ENCODE peak calls at places on chromosomes 2 and 18, in eight cellular contexts. One of them, this sample, is unnamed.

GRCh38 chr2:70941186-70941585 is 5.5 kb downstream of the ATP6V1B1 start:
- DNase-seq in PC-9: no peak
- DNase-seq in progenitor cell of endocrine pancreas: no peak
- DNase-seq in WTC11: no peak
- DNase-seq in uterus: no peak
- DNase-seq in adrenal gland: no peak
- DNase-seq in cardiac fibroblast: no peak
- DNase-seq in mesothelial cell of epicardium: no peak
- DNase-seq in this sample: no peak

GRCh38 chr18:26656944-26657536 is 108.7 kb upstream of the KCTD1 start:
- DNase-seq in PC-9: peak; percentile 62
- DNase-seq in progenitor cell of endocrine pancreas: peak; percentile 57
- DNase-seq in WTC11: peak; percentile 69
- DNase-seq in uterus: peak; percentile 71
- DNase-seq in adrenal gland: peak; percentile 78
- DNase-seq in cardiac fibroblast: peak; percentile 65
- DNase-seq in mesothelial cell of epicardium: peak; percentile 74
- DNase-seq in this sample: peak; percentile 53

GRCh38 chr2:173708757-173709156 is 256.4 kb downstream of the SP3 start:
- DNase-seq in PC-9: no peak
- DNase-seq in progenitor cell of endocrine pancreas: no peak
- DNase-seq in WTC11: no peak
- DNase-seq in uterus: peak; percentile 44
- DNase-seq in adrenal gland: no peak
- DNase-seq in cardiac fibroblast: no peak
- DNase-seq in mesothelial cell of epicardium: no peak
- DNase-seq in this sample: no peak

GRCh38 chr2:57075226-57075625 is 891.4 kb downstream of the CCDC85A start:
- DNase-seq in PC-9: no peak
- DNase-seq in progenitor cell of endocrine pancreas: no peak
- DNase-seq in WTC11: no peak
- DNase-seq in uterus: no peak
- DNase-seq in adrenal gland: no peak
- DNase-seq in cardiac fibroblast: no peak
- DNase-seq in mesothelial cell of epicardium: no peak
- DNase-seq in this sample: no peak

GRCh38 chr2:201257381-201257940 is 2.9 kb upstream of the CASP8 start:
- DNase-seq in PC-9: peak; percentile 65
- DNase-seq in progenitor cell of endocrine pancreas: no peak
- DNase-seq in WTC11: no peak
- DNase-seq in uterus: no peak
- DNase-seq in adrenal gland: peak; percentile 14
- DNase-seq in cardiac fibroblast: no peak
- DNase-seq in mesothelial cell of epicardium: no peak
- DNase-seq in this sample: no peak

GRCh38 chr2:181785677-181786344 is 105.5 kb upstream of the NEUROD1 start:
- DNase-seq in PC-9: peak; percentile 47
- DNase-seq in progenitor cell of endocrine pancreas: no peak
- DNase-seq in WTC11: no peak
- DNase-seq in uterus: no peak
- DNase-seq in adrenal gland: no peak
- DNase-seq in cardiac fibroblast: peak; percentile 71
- DNase-seq in mesothelial cell of epicardium: no peak
- DNase-seq in this sample: no peak

GRCh38 chr2:241772063-241772499 is 4.5 kb upstream of the GAL3ST2 start:
- DNase-seq in PC-9: no peak
- DNase-seq in progenitor cell of endocrine pancreas: no peak
- DNase-seq in WTC11: no peak
- DNase-seq in uterus: no peak
- DNase-seq in adrenal gland: peak; percentile 0
- DNase-seq in cardiac fibroblast: no peak
- DNase-seq in mesothelial cell of epicardium: no peak
- DNase-seq in this sample: no peak

GRCh38 chr18:6920099-6920955 is 190.8 kb downstream of the ARHGAP28 start:
- DNase-seq in PC-9: peak; percentile 34
- DNase-seq in progenitor cell of endocrine pancreas: peak; percentile 29
- DNase-seq in WTC11: peak; percentile 78
- DNase-seq in uterus: peak; percentile 42
- DNase-seq in adrenal gland: peak; percentile 70
- DNase-seq in cardiac fibroblast: peak; percentile 83
- DNase-seq in mesothelial cell of epicardium: peak; percentile 62
- DNase-seq in this sample: peak; percentile 76

GRCh38 chr2:29786361-29786760 is 135.0 kb downstream of the ALK start:
- DNase-seq in PC-9: no peak
- DNase-seq in progenitor cell of endocrine pancreas: no peak
- DNase-seq in WTC11: no peak
- DNase-seq in uterus: no peak
- DNase-seq in adrenal gland: no peak
- DNase-seq in cardiac fibroblast: no peak
- DNase-seq in mesothelial cell of epicardium: no peak
- DNase-seq in this sample: no peak

GRCh38 chr2:33022989-33023731 is 76.4 kb downstream of the LTBP1 start:
- DNase-seq in PC-9: no peak
- DNase-seq in progenitor cell of endocrine pancreas: no peak
- DNase-seq in WTC11: no peak
- DNase-seq in uterus: no peak
- DNase-seq in adrenal gland: no peak
- DNase-seq in cardiac fibroblast: peak; percentile 93
- DNase-seq in mesothelial cell of epicardium: no peak
- DNase-seq in this sample: no peak

GRCh38 chr2:144479138-144479537 is 40.8 kb downstream of the ZEB2 start:
- DNase-seq in PC-9: peak; percentile 20
- DNase-seq in progenitor cell of endocrine pancreas: no peak
- DNase-seq in WTC11: peak; percentile 53
- DNase-seq in uterus: no peak
- DNase-seq in adrenal gland: no peak
- DNase-seq in cardiac fibroblast: peak; percentile 88
- DNase-seq in mesothelial cell of epicardium: no peak
- DNase-seq in this sample: no peak

GRCh38 chr2:213098612-213099011 is 52.8 kb downstream of the IKZF2 start:
- DNase-seq in PC-9: no peak
- DNase-seq in progenitor cell of endocrine pancreas: no peak
- DNase-seq in WTC11: no peak
- DNase-seq in uterus: no peak
- DNase-seq in adrenal gland: peak; percentile 32
- DNase-seq in cardiac fibroblast: no peak
- DNase-seq in mesothelial cell of epicardium: no peak
- DNase-seq in this sample: no peak

GRCh38 chr2:120142528-120143261 is 80.5 kb downstream of the TMEM185B start:
- DNase-seq in PC-9: no peak
- DNase-seq in progenitor cell of endocrine pancreas: no peak
- DNase-seq in WTC11: no peak
- DNase-seq in uterus: no peak
- DNase-seq in adrenal gland: no peak
- DNase-seq in cardiac fibroblast: no peak
- DNase-seq in mesothelial cell of epicardium: no peak
- DNase-seq in this sample: no peak

DNA sequence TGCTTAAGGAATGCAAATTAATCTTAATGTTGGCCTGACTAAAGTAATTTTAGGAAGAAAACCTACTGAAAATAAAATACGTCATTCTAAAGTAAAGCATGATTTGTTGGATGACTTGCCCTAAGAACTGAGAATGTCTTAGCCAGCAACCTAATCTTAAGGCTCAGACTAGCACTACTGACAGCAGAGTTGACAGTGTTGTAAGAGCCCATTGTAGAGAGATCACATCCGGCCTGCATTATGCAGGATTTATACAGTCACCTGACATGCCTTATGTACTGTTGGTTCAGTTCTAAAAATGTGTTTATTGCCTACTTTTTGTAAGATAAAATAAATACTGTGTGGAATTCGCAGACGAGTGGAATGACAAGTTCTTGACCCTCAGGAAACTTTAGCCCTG is 82.3 kb downstream of the TMEM185B start:
- DNase-seq in PC-9: no peak
- DNase-seq in progenitor cell of endocrine pancreas: no peak
- DNase-seq in WTC11: no peak
- DNase-seq in uterus: no peak
- DNase-seq in adrenal gland: no peak
- DNase-seq in cardiac fibroblast: no peak
- DNase-seq in mesothelial cell of epicardium: no peak
- DNase-seq in this sample: no peak
- TF ChIP-seq CTCF in PC-9: no peak
- TF ChIP-seq CTCF in progenitor cell of endocrine pancreas: no peak
- TF ChIP-seq CTCF in WTC11: no peak
- TF ChIP-seq CTCF in uterus: no peak
- TF ChIP-seq CTCF in adrenal gland: no peak
- TF ChIP-seq CTCF in cardiac fibroblast: no peak
- TF ChIP-seq CTCF in mesothelial cell of epicardium: no peak
- TF ChIP-seq CTCF in this sample: no peak

DNA sequence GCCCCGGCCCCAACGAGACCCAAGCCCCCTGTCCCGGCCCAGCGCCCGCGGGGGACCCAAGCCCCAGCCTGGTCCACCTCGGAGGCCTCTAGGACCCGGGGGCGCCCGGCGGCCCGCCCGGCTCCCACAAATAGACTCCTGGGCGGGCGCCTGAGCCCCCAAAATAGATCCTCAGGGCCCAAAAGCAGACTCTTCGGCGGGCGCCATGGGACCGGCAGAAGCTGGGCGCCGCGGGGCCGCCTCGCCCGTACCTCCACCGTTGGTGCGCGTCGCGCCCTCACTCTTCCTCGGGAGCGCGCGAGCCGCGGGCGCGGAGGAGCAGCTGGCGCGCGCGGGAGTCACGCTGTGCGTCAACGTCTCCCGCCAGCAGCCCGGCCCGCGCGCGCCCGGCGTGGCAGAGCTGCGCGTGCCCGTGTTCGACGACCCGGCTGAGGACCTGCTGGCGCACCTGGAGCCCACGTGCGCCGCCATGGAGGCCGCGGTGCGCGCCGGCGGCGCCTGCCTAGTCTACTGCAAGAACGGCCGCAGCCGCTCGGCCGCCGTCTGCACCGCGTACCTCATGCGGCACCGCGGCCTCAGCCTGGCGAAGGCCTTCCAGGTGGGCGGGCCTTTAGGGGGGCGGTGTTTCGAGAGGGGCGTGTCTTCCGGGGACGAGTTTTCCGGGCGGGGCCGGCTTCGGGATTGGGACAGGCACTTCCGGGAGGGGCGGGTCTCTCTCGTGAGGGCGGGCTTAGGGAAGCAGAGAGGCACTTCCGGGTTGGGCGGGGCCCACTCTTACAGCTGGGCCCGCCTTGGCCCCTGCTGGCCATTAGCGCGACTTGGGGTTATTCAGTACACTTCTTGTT is 545 bp downstream of the DUSP28 start:
- DNase-seq in PC-9: peak; percentile 100
- DNase-seq in progenitor cell of endocrine pancreas: peak; percentile 99
- DNase-seq in WTC11: peak; percentile 100
- DNase-seq in uterus: peak; percentile 100
- DNase-seq in adrenal gland: peak; percentile 100
- DNase-seq in cardiac fibroblast: peak; percentile 98
- DNase-seq in mesothelial cell of epicardium: peak; percentile 99
- DNase-seq in this sample: peak; percentile 100
- TF ChIP-seq CTCF in PC-9: no peak
- TF ChIP-seq CTCF in progenitor cell of endocrine pancreas: peak; percentile 43
- TF ChIP-seq CTCF in WTC11: no peak
- TF ChIP-seq CTCF in uterus: peak; percentile 31
- TF ChIP-seq CTCF in adrenal gland: no peak
- TF ChIP-seq CTCF in cardiac fibroblast: peak; percentile 32
- TF ChIP-seq CTCF in mesothelial cell of epicardium: peak; percentile 15
- TF ChIP-seq CTCF in this sample: peak; percentile 50

GRCh38 chr2:16320716-16321115 is 344.9 kb downstream of the CYRIA start:
- DNase-seq in PC-9: no peak
- DNase-seq in progenitor cell of endocrine pancreas: no peak
- DNase-seq in WTC11: no peak
- DNase-seq in uterus: no peak
- DNase-seq in adrenal gland: no peak
- DNase-seq in cardiac fibroblast: no peak
- DNase-seq in mesothelial cell of epicardium: no peak
- DNase-seq in this sample: no peak

GRCh38 chr2:16322308-16323130 is 343.1 kb downstream of the CYRIA start:
- DNase-seq in PC-9: no peak
- DNase-seq in progenitor cell of endocrine pancreas: no peak
- DNase-seq in WTC11: no peak
- DNase-seq in uterus: no peak
- DNase-seq in adrenal gland: no peak
- DNase-seq in cardiac fibroblast: no peak
- DNase-seq in mesothelial cell of epicardium: no peak
- DNase-seq in this sample: no peak

GRCh38 chr2:16323131-16323520 is 342.5 kb downstream of the CYRIA start:
- DNase-seq in PC-9: no peak
- DNase-seq in progenitor cell of endocrine pancreas: no peak
- DNase-seq in WTC11: no peak
- DNase-seq in uterus: no peak
- DNase-seq in adrenal gland: no peak
- DNase-seq in cardiac fibroblast: no peak
- DNase-seq in mesothelial cell of epicardium: no peak
- DNase-seq in this sample: no peak

GRCh38 chr2:16321256-16321655 is 344.4 kb downstream of the CYRIA start:
- DNase-seq in PC-9: no peak
- DNase-seq in progenitor cell of endocrine pancreas: no peak
- DNase-seq in WTC11: no peak
- DNase-seq in uterus: no peak
- DNase-seq in adrenal gland: no peak
- DNase-seq in cardiac fibroblast: no peak
- DNase-seq in mesothelial cell of epicardium: no peak
- DNase-seq in this sample: no peak

DNA sequence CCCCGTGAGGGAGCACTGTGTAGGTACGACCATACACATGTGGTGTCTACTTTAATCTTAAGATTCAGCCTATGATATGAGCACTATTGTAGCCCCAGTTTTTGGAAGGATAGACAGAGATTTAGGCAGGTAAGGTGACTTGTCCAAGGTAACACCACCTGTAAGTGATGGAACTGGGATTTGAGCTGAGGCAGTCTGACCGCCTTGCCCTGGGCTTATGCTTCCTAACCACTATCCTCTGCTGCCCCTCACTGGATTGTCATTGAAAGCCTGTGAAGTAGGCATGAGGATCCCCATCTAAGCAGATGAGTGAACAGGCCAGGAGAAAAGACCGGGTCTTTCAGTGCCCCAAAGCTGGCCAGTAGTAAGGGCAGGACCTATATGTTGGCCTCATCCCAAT is 343.8 kb downstream of the CYRIA start:
- DNase-seq in PC-9: no peak
- DNase-seq in progenitor cell of endocrine pancreas: no peak
- DNase-seq in WTC11: no peak
- DNase-seq in uterus: no peak
- DNase-seq in adrenal gland: no peak
- DNase-seq in cardiac fibroblast: no peak
- DNase-seq in mesothelial cell of epicardium: no peak
- DNase-seq in this sample: no peak
- TF ChIP-seq CTCF in PC-9: no peak
- TF ChIP-seq CTCF in progenitor cell of endocrine pancreas: no peak
- TF ChIP-seq CTCF in WTC11: no peak
- TF ChIP-seq CTCF in uterus: no peak
- TF ChIP-seq CTCF in adrenal gland: no peak
- TF ChIP-seq CTCF in cardiac fibroblast: no peak
- TF ChIP-seq CTCF in mesothelial cell of epicardium: no peak
- TF ChIP-seq CTCF in this sample: no peak

GRCh38 chr2:52629944-52630343 is 1137.7 kb upstream of the CHAC2 start:
- DNase-seq in PC-9: no peak
- DNase-seq in progenitor cell of endocrine pancreas: no peak
- DNase-seq in WTC11: no peak
- DNase-seq in uterus: no peak
- DNase-seq in adrenal gland: no peak
- DNase-seq in cardiac fibroblast: no peak
- DNase-seq in mesothelial cell of epicardium: no peak
- DNase-seq in this sample: no peak

GRCh38 chr2:52629531-52629930 is 1138.1 kb upstream of the CHAC2 start:
- DNase-seq in PC-9: no peak
- DNase-seq in progenitor cell of endocrine pancreas: no peak
- DNase-seq in WTC11: no peak
- DNase-seq in uterus: no peak
- DNase-seq in adrenal gland: no peak
- DNase-seq in cardiac fibroblast: no peak
- DNase-seq in mesothelial cell of epicardium: no peak
- DNase-seq in this sample: no peak

GRCh38 chr2:52632543-52632942 is 1135.1 kb upstream of the CHAC2 start:
- DNase-seq in PC-9: no peak
- DNase-seq in progenitor cell of endocrine pancreas: no peak
- DNase-seq in WTC11: peak; percentile 35
- DNase-seq in uterus: no peak
- DNase-seq in adrenal gland: no peak
- DNase-seq in cardiac fibroblast: no peak
- DNase-seq in mesothelial cell of epicardium: no peak
- DNase-seq in this sample: no peak
- TF ChIP-seq CTCF in PC-9: no peak
- TF ChIP-seq CTCF in progenitor cell of endocrine pancreas: no peak
- TF ChIP-seq CTCF in WTC11: no peak
- TF ChIP-seq CTCF in uterus: no peak
- TF ChIP-seq CTCF in adrenal gland: no peak
- TF ChIP-seq CTCF in cardiac fibroblast: no peak
- TF ChIP-seq CTCF in mesothelial cell of epicardium: no peak
- TF ChIP-seq CTCF in this sample: no peak